ENCODE peak calls at places on chromosomes 7 and 10, in eight cellular contexts. T, U, B, O, G, L, D and I are unnamed samples.

GRCh38 chr7:54749200-54749599 is 9.8 kb downstream of the SEC61G start:
- DNase-seq in L (no peak), U (no peak), O (no peak), T (no peak), D (no peak), G (no peak), B (no peak), I (no peak)

GRCh38 chr7:44279286-44279685 is 46.1 kb downstream of the CAMK2B start:
- DNase-seq in L (no peak), U (no peak), O (no peak), T (no peak), G (no peak), B (no peak), D (no peak), I (no peak)

GRCh38 chr10:133445268-133445732 is 8.4 kb upstream of the SCART1 start:
- DNase-seq in T (no peak), O (no peak), U (no peak), G (no peak), L (no peak), B (no peak), D (no peak), I (peak)

GRCh38 chr7:81248420-81248819 is 329.6 kb upstream of the SEMA3C start:
- DNase-seq in O (no peak), D (no peak), T (no peak), U (no peak), L (no peak), B (no peak), G (peak), I (no peak)

GRCh38 chr10:31000071-31000787 is 31.4 kb downstream of the ZNF438 start:
- DNase-seq in B (no peak), L (no peak), O (no peak), D (peak), T (no peak), G (no peak), U (no peak), I (no peak)

GRCh38 chr10:121112618-121113384 is 261.6 kb downstream of the WDR11 start:
- DNase-seq in L (no peak), T (no peak), O (no peak), U (no peak), B (peak), D (peak), G (no peak), I (no peak)

GRCh38 chr10:12264204-12264908 is 68.4 kb downstream of the CDC123 start:
- DNase-seq in O (no peak), D (peak), L (peak), T (peak), U (peak), G (peak), B (peak), I (peak)

GRCh38 chr7:121019018-121019417 is 30.5 kb downstream of the CPED1 start:
- DNase-seq in B (no peak), D (no peak), T (no peak), U (no peak), G (peak), O (no peak), L (no peak), I (no peak)

GRCh38 chr7:71389976-71390375 is 258.0 kb downstream of the GALNT17 start:
- DNase-seq in D (no peak), L (no peak), G (no peak), U (no peak), T (no peak), B (no peak), O (no peak), I (no peak)

GRCh38 chr10:30041394-30042105 is 17.8 kb downstream of the JCAD start:
- DNase-seq in L (no peak), O (no peak), B (no peak), T (no peak), G (no peak), U (no peak), D (no peak), I (no peak)

GRCh38 chr10:110843796-110844616 is 27.7 kb upstream of the PDCD4 start:
- DNase-seq in U (no peak), B (no peak), L (no peak), D (no peak), T (no peak), G (no peak), O (no peak), I (peak)

GRCh38 chr7:81676813-81677212 is 93.0 kb downstream of the HGF start:
- DNase-seq in T (no peak), D (no peak), B (no peak), L (no peak), O (no peak), G (peak), U (no peak), I (no peak)

GRCh38 chr10:36441557-36441956 is 683.8 kb upstream of the ANKRD30A start:
- DNase-seq in T (no peak), L (no peak), U (no peak), D (no peak), G (no peak), B (no peak), O (no peak), I (no peak)